ENCODE peak calls at places on chromosome 13, in ten cellular contexts. Q, E, N, F, T, I, H, L, A and W are unnamed samples.

GRCh38 chr13:105969761-105970160 is 565.7 kb downstream of the EFNB2 start:
- DNase-seq in N (no peak), L (no peak), A (no peak), Q (no peak), T (no peak), I (no peak), F (no peak), E (peak), H (no peak), W (no peak)

GRCh38 chr13:20729633-20730585 is 26.4 kb downstream of the IL17D start:
- DNase-seq in Q (no peak), L (no peak), T (no peak), A (no peak), I (no peak), E (no peak), F (no peak), N (no peak), H (no peak), W (no peak)

GRCh38 chr13:41791056-41791455 is 169.9 kb downstream of the VWA8 start:
- DNase-seq in I (no peak), H (no peak), Q (no peak), F (no peak), A (no peak), E (no peak), N (no peak), L (no peak), T (no peak), W (no peak)

GRCh38 chr13:96898212-96898611 is 96.1 kb downstream of the OXGR1 start:
- DNase-seq in I (no peak), H (no peak), N (no peak), E (no peak), A (no peak), Q (no peak), T (peak), L (no peak), F (no peak), W (no peak)

GRCh38 chr13:50684366-50684765 is 159.1 kb downstream of the DLEU7 start:
- DNase-seq in I (no peak), H (no peak), L (no peak), T (no peak), A (no peak), F (no peak), E (no peak), Q (no peak), N (no peak), W (no peak)

GRCh38 chr13:97108535-97108910 is 113.6 kb upstream of the MBNL2 start:
- DNase-seq in Q (no peak), L (no peak), N (peak), T (no peak), F (no peak), A (no peak), I (no peak), H (no peak), E (no peak), W (no peak)

GRCh38 chr13:106986033-106986484 is 418.1 kb upstream of the ARGLU1 start:
- DNase-seq in H (no peak), A (no peak), Q (no peak), I (no peak), T (no peak), E (peak), F (no peak), L (no peak), N (no peak), W (no peak)

GRCh38 chr13:101579291-101579802 is 126.9 kb downstream of the ITGBL1 start:
- DNase-seq in F (no peak), Q (no peak), T (peak), I (no peak), E (no peak), N (no peak), L (no peak), H (no peak), A (no peak), W (peak)

GRCh38 chr13:29548722-29549446 is 46.6 kb downstream of the SLC7A1 start:
- DNase-seq in Q (no peak), N (no peak), E (no peak), L (no peak), A (no peak), T (peak), H (no peak), I (no peak), F (no peak), W (no peak)

GRCh38 chr13:76939215-76939614 is 9.1 kb upstream of the ACOD1 start:
- DNase-seq in F (no peak), Q (no peak), A (no peak), T (no peak), E (no peak), H (no peak), N (no peak), L (no peak), I (no peak), W (no peak)

GRCh38 chr13:103195762-103196161 is 129.5 kb upstream of the SLC10A2 start:
- DNase-seq in Q (no peak), A (no peak), T (no peak), E (no peak), I (no peak), L (no peak), N (no peak), H (no peak), F (no peak), W (no peak)

GRCh38 chr13:85108356-85108755 is 690.9 kb downstream of the SLITRK6 start:
- DNase-seq in A (no peak), E (no peak), F (no peak), L (no peak), N (no peak), I (no peak), Q (no peak), H (no peak), T (no peak), W (no peak)

GRCh38 chr13:110509478-110509926 is 52.0 kb downstream of the RAB20 start:
- DNase-seq in L (no peak), T (no peak), Q (no peak), A (no peak), F (no peak), H (no peak), I (no peak), E (no peak), N (no peak), W (peak)

GRCh38 chr13:40404407-40404806 is 262.0 kb downstream of the FOXO1 start:
- DNase-seq in F (no peak), H (no peak), N (no peak), E (no peak), I (no peak), A (no peak), L (no peak), T (no peak), Q (no peak), W (no peak)

GRCh38 chr13:108463365-108463764 is 166.0 kb upstream of the MYO16 start:
- DNase-seq in H (no peak), F (no peak), L (no peak), N (no peak), T (peak), Q (no peak), I (no peak), A (peak), E (no peak), W (no peak)

GRCh38 chr13:46334423-46334822 is 52.6 kb downstream of the RUBCNL start:
- DNase-seq in E (no peak), N (no peak), H (no peak), I (no peak), T (no peak), F (no peak), L (no peak), A (no peak), Q (no peak), W (no peak)

GRCh38 chr13:109389892-109390345 is 396.5 kb downstream of the IRS2 start:
- DNase-seq in I (no peak), E (no peak), N (no peak), A (no peak), F (no peak), L (no peak), T (no peak), Q (no peak), H (no peak), W (no peak)